ENCODE peak calls at places on chromosome 1, in six cellular contexts. One of them, this sample, is unnamed.

GRCh38 chr1:19657511-19657910 is 7.2 kb upstream of the HTR6 start:
- DNase-seq in heart left ventricle: no peak
- DNase-seq in breast epithelium: no peak
- DNase-seq in sigmoid colon: no peak
- DNase-seq in Peyer's patch: no peak
- DNase-seq in IMR-90: no peak
- DNase-seq in this sample: no peak

GRCh38 chr1:3065797-3066196 is 3.2 kb upstream of the PRDM16 start:
- DNase-seq in sigmoid colon: peak; percentile 14
- DNase-seq in IMR-90: no peak
- DNase-seq in breast epithelium: no peak
- DNase-seq in Peyer's patch: no peak
- DNase-seq in heart left ventricle: no peak
- DNase-seq in this sample: no peak

GRCh38 chr1:74652711-74653131 is 20.9 kb downstream of the ERICH3 start:
- DNase-seq in sigmoid colon: no peak
- DNase-seq in IMR-90: peak; percentile 79
- DNase-seq in breast epithelium: peak; percentile 52
- DNase-seq in heart left ventricle: no peak
- DNase-seq in Peyer's patch: peak; percentile 54
- DNase-seq in this sample: peak; percentile 78

GRCh38 chr1:58971629-58972140 is 187.8 kb upstream of the JUN start:
- DNase-seq in heart left ventricle: peak; percentile 60
- DNase-seq in breast epithelium: no peak
- DNase-seq in Peyer's patch: no peak
- DNase-seq in sigmoid colon: peak; percentile 75
- DNase-seq in IMR-90: peak; percentile 37
- DNase-seq in this sample: peak; percentile 63

GRCh38 chr1:114061431-114061830 is 82.2 kb downstream of the OLFML3 start:
- DNase-seq in breast epithelium: no peak
- DNase-seq in heart left ventricle: no peak
- DNase-seq in sigmoid colon: no peak
- DNase-seq in Peyer's patch: no peak
- DNase-seq in IMR-90: no peak
- DNase-seq in this sample: no peak

GRCh38 chr1:220315070-220315839 is 43.0 kb upstream of the RAB3GAP2 start:
- DNase-seq in heart left ventricle: peak; percentile 35
- DNase-seq in IMR-90: no peak
- DNase-seq in breast epithelium: no peak
- DNase-seq in sigmoid colon: no peak
- DNase-seq in Peyer's patch: no peak
- DNase-seq in this sample: no peak

GRCh38 chr1:30460661-30461060 is 262.7 kb downstream of the MATN1 start:
- DNase-seq in Peyer's patch: no peak
- DNase-seq in sigmoid colon: peak; percentile 21
- DNase-seq in heart left ventricle: no peak
- DNase-seq in breast epithelium: no peak
- DNase-seq in IMR-90: no peak
- DNase-seq in this sample: no peak

GRCh38 chr1:5727871-5728643 is 264.2 kb downstream of the NPHP4 start:
- DNase-seq in breast epithelium: no peak
- DNase-seq in IMR-90: no peak
- DNase-seq in heart left ventricle: no peak
- DNase-seq in sigmoid colon: peak; percentile 55
- DNase-seq in Peyer's patch: no peak
- DNase-seq in this sample: no peak

GRCh38 chr1:54819195-54819536 is 18.0 kb upstream of the TTC22 start:
- DNase-seq in IMR-90: no peak
- DNase-seq in Peyer's patch: no peak
- DNase-seq in breast epithelium: peak; percentile 31
- DNase-seq in sigmoid colon: no peak
- DNase-seq in heart left ventricle: no peak
- DNase-seq in this sample: no peak

DNA sequence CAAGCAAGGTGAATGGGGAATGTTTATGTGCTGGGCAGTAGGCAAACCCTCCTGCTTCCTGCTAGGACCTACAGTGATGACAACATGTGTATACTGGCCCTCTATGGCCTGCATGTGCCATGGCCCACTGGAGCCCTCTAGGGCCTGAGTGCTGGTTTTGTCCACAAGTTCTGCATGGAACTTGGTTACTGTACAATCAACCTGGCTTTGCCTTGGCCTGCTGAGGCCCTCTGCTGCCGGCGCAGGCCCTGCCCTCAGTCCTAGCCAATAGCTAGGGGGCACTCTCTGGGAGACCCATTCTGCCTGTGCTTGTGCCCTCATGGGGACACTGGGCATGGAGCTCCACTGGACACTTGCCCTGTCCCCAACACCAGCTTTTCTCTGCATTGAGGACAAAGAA is 138.6 kb upstream of the NGF start:
- DNase-seq in sigmoid colon: no peak
- DNase-seq in IMR-90: no peak
- DNase-seq in breast epithelium: no peak
- DNase-seq in Peyer's patch: no peak
- DNase-seq in heart left ventricle: no peak
- DNase-seq in this sample: no peak
- TF ChIP-seq CTCF in sigmoid colon: no peak
- TF ChIP-seq CTCF in IMR-90: peak; percentile 23
- TF ChIP-seq CTCF in breast epithelium: no peak
- TF ChIP-seq CTCF in Peyer's patch: no peak
- TF ChIP-seq CTCF in heart left ventricle: no peak
- TF ChIP-seq CTCF in this sample: no peak

GRCh38 chr1:207067695-207068094 is 14.6 kb downstream of the PFKFB2 start:
- DNase-seq in breast epithelium: no peak
- DNase-seq in Peyer's patch: no peak
- DNase-seq in IMR-90: no peak
- DNase-seq in sigmoid colon: no peak
- DNase-seq in heart left ventricle: no peak
- DNase-seq in this sample: no peak

GRCh38 chr1:207067185-207067584 is 14.1 kb downstream of the PFKFB2 start:
- DNase-seq in sigmoid colon: no peak
- DNase-seq in heart left ventricle: no peak
- DNase-seq in breast epithelium: no peak
- DNase-seq in Peyer's patch: no peak
- DNase-seq in IMR-90: no peak
- DNase-seq in this sample: no peak

GRCh38 chr1:207070811-207071210 is 17.7 kb downstream of the PFKFB2 start:
- DNase-seq in IMR-90: no peak
- DNase-seq in Peyer's patch: no peak
- DNase-seq in sigmoid colon: no peak
- DNase-seq in breast epithelium: no peak
- DNase-seq in heart left ventricle: no peak
- DNase-seq in this sample: no peak

GRCh38 chr1:207069858-207070506 is 16.9 kb downstream of the PFKFB2 start:
- DNase-seq in breast epithelium: no peak
- DNase-seq in heart left ventricle: peak; percentile 83
- DNase-seq in IMR-90: no peak
- DNase-seq in Peyer's patch: no peak
- DNase-seq in sigmoid colon: no peak
- DNase-seq in this sample: no peak

DNA sequence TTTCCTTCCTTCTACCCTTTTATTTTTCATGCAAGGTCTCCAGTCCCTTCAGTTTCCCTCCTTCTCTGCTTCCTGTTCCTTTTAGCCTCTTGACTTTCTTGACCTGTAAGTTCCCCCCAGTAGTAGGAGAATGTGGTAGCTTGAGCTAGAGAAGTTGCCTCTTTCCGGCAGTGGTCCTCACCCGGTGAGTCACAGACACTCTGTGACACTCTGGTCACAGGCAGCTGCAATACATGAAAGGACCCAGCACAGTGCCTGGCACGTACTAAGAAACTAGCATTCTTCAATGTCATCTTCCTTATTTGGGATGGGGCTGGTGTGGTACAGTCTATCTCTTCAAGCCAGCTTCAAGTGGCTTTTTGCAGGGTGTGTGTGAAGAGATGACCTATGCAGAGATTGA is 16.0 kb downstream of the PFKFB2 start:
- DNase-seq in IMR-90: no peak
- DNase-seq in Peyer's patch: no peak
- DNase-seq in breast epithelium: no peak
- DNase-seq in heart left ventricle: peak; percentile 50
- DNase-seq in sigmoid colon: no peak
- DNase-seq in this sample: no peak
- H3K36me3 ChIP-seq in IMR-90: no peaks in the 10 kb centered on the region
- H3K36me3 ChIP-seq in Peyer's patch: no peaks in the 10 kb centered on the region
- H3K36me3 ChIP-seq in breast epithelium: no peaks in the 10 kb centered on the region
- H3K36me3 ChIP-seq in heart left ventricle: peaks cover 96% of the 10 kb centered on the region
- H3K36me3 ChIP-seq in sigmoid colon: peaks cover 27% of the 10 kb centered on the region
- H3K36me3 ChIP-seq in this sample: no peaks in the 10 kb centered on the region

GRCh38 chr1:157993179-157994080 is at the start of gene KIRREL1:
- DNase-seq in sigmoid colon: peak; percentile 90
- DNase-seq in Peyer's patch: no peak
- DNase-seq in breast epithelium: no peak
- DNase-seq in heart left ventricle: peak; percentile 66
- DNase-seq in IMR-90: peak; percentile 65
- DNase-seq in this sample: peak; percentile 79
- TF ChIP-seq POLR2A in sigmoid colon: peak; percentile 42
- TF ChIP-seq POLR2A in Peyer's patch: no peak
- TF ChIP-seq POLR2A in breast epithelium: no peak
- TF ChIP-seq POLR2A in heart left ventricle: no peak
- TF ChIP-seq POLR2A in IMR-90: peak; percentile 75
- TF ChIP-seq POLR2A in this sample: peak; percentile 68

DNA sequence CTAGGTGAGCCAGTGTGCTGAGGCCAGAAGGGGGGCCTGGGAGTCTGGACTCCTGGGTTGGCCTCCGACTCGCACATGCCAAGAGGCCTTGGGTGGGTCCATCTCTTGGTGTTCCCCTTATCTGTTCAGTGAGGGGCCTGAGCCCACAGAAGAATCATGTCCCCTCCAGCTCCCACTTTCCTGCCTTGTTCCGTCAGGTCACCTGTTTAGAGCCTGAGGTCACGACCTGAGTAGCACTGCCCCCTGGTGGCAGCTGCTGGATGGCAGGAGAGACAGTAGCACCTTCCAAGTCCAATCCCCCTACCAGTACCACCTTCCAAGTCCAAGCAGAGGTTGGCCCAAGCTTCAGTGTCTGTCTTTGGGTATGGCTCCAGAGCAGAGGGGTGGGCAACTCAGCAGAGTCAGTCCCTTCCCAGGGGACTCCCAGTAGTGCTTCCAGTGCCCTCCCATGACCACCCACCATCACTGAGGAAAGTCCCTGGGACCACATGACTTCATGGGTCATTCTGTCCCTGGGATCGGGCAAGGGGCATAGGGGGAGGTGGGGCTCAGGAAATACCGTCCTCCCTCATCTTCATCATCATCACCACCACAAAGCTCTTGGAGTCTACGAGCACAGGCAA is 241.7 kb downstream of the TRABD2B start:
- DNase-seq in breast epithelium: no peak
- DNase-seq in heart left ventricle: no peak
- DNase-seq in IMR-90: no peak
- DNase-seq in sigmoid colon: no peak
- DNase-seq in Peyer's patch: peak; percentile 33
- DNase-seq in this sample: no peak
- TF ChIP-seq CTCF in breast epithelium: no peak
- TF ChIP-seq CTCF in heart left ventricle: peak; percentile 14
- TF ChIP-seq CTCF in IMR-90: no peak
- TF ChIP-seq CTCF in sigmoid colon: no peak
- TF ChIP-seq CTCF in Peyer's patch: peak; percentile 62
- TF ChIP-seq CTCF in this sample: no peak

GRCh38 chr1:184539580-184539979 is 152.8 kb downstream of the C1orf21 start:
- DNase-seq in breast epithelium: no peak
- DNase-seq in IMR-90: no peak
- DNase-seq in sigmoid colon: no peak
- DNase-seq in Peyer's patch: no peak
- DNase-seq in heart left ventricle: no peak
- DNase-seq in this sample: no peak

GRCh38 chr1:184541537-184542152 is 154.8 kb downstream of the C1orf21 start:
- DNase-seq in heart left ventricle: no peak
- DNase-seq in breast epithelium: no peak
- DNase-seq in sigmoid colon: peak; percentile 78
- DNase-seq in Peyer's patch: no peak
- DNase-seq in IMR-90: no peak
- DNase-seq in this sample: no peak

GRCh38 chr1:184545601-184546000 is 158.8 kb downstream of the C1orf21 start:
- DNase-seq in breast epithelium: peak; percentile 40
- DNase-seq in IMR-90: peak; percentile 52
- DNase-seq in heart left ventricle: no peak
- DNase-seq in sigmoid colon: no peak
- DNase-seq in Peyer's patch: no peak
- DNase-seq in this sample: no peak

GRCh38 chr1:184536246-184536985 is 149.6 kb downstream of the C1orf21 start:
- DNase-seq in sigmoid colon: no peak
- DNase-seq in heart left ventricle: no peak
- DNase-seq in IMR-90: no peak
- DNase-seq in Peyer's patch: no peak
- DNase-seq in breast epithelium: no peak
- DNase-seq in this sample: no peak

GRCh38 chr1:184542291-184542690 is 155.5 kb downstream of the C1orf21 start:
- DNase-seq in Peyer's patch: no peak
- DNase-seq in sigmoid colon: no peak
- DNase-seq in breast epithelium: no peak
- DNase-seq in heart left ventricle: no peak
- DNase-seq in IMR-90: no peak
- DNase-seq in this sample: no peak
- H3K36me3 ChIP-seq in Peyer's patch: no peaks in the 10 kb centered on the region
- H3K36me3 ChIP-seq in sigmoid colon: no peaks in the 10 kb centered on the region
- H3K36me3 ChIP-seq in breast epithelium: no peaks in the 10 kb centered on the region
- H3K36me3 ChIP-seq in heart left ventricle: peaks cover 3% of the 10 kb centered on the region
- H3K36me3 ChIP-seq in IMR-90: no peaks in the 10 kb centered on the region
- H3K36me3 ChIP-seq in this sample: no peaks in the 10 kb centered on the region

GRCh38 chr1:223227031-223227430 is 84.0 kb upstream of the TLR5 start:
- DNase-seq in breast epithelium: no peak
- DNase-seq in sigmoid colon: no peak
- DNase-seq in Peyer's patch: no peak
- DNase-seq in heart left ventricle: no peak
- DNase-seq in IMR-90: no peak
- DNase-seq in this sample: no peak
- TF ChIP-seq POLR2A in breast epithelium: no peak
- TF ChIP-seq POLR2A in sigmoid colon: no peak
- TF ChIP-seq POLR2A in Peyer's patch: no peak
- TF ChIP-seq POLR2A in heart left ventricle: no peak
- TF ChIP-seq POLR2A in IMR-90: no peak
- TF ChIP-seq POLR2A in this sample: no peak